ENCODE peak calls at places on chromosome 13, in nine cellular contexts. One of them, this sample, is unnamed.

GRCh38 chr13:31982124-31982523 is 49.5 kb upstream of the FRY start:
- DNase-seq in PC-3: no peak
- DNase-seq in heart right ventricle: no peak
- DNase-seq in Caco-2: no peak
- DNase-seq in body of pancreas: no peak
- DNase-seq in suprapubic skin: no peak
- DNase-seq in neural progenitor cell: no peak
- DNase-seq in heart left ventricle: no peak
- DNase-seq in neuronal stem cell: no peak
- DNase-seq in this sample: no peak

GRCh38 chr13:79501538-79502232 is 20.7 kb downstream of the NDFIP2 start:
- DNase-seq in PC-3: peak; percentile 14
- DNase-seq in heart right ventricle: no peak
- DNase-seq in Caco-2: no peak
- DNase-seq in body of pancreas: no peak
- DNase-seq in suprapubic skin: no peak
- DNase-seq in neural progenitor cell: no peak
- DNase-seq in heart left ventricle: no peak
- DNase-seq in neuronal stem cell: no peak
- DNase-seq in this sample: no peak

GRCh38 chr13:31950121-31950810 is 81.3 kb upstream of the FRY start:
- DNase-seq in PC-3: no peak
- DNase-seq in heart right ventricle: no peak
- DNase-seq in Caco-2: no peak
- DNase-seq in body of pancreas: no peak
- DNase-seq in suprapubic skin: no peak
- DNase-seq in neural progenitor cell: no peak
- DNase-seq in heart left ventricle: no peak
- DNase-seq in neuronal stem cell: no peak
- DNase-seq in this sample: peak; percentile 46

GRCh38 chr13:28451482-28452217 is 43.3 kb downstream of the FLT1 start:
- DNase-seq in PC-3: no peak
- DNase-seq in heart right ventricle: peak; percentile 21
- DNase-seq in Caco-2: no peak
- DNase-seq in body of pancreas: no peak
- DNase-seq in suprapubic skin: no peak
- DNase-seq in neural progenitor cell: peak; percentile 19
- DNase-seq in heart left ventricle: no peak
- DNase-seq in neuronal stem cell: no peak
- DNase-seq in this sample: no peak

GRCh38 chr13:60261432-60262351 is 98.0 kb upstream of the DIAPH3 start:
- DNase-seq in PC-3: no peak
- DNase-seq in heart right ventricle: no peak
- DNase-seq in Caco-2: peak; percentile 88
- DNase-seq in body of pancreas: peak; percentile 51
- DNase-seq in suprapubic skin: no peak
- DNase-seq in neural progenitor cell: peak; percentile 71
- DNase-seq in heart left ventricle: no peak
- DNase-seq in neuronal stem cell: no peak
- DNase-seq in this sample: no peak

GRCh38 chr13:30809787-30810186 is 74.4 kb downstream of the ALOX5AP start:
- DNase-seq in PC-3: no peak
- DNase-seq in heart right ventricle: no peak
- DNase-seq in Caco-2: no peak
- DNase-seq in body of pancreas: no peak
- DNase-seq in suprapubic skin: no peak
- DNase-seq in neural progenitor cell: no peak
- DNase-seq in heart left ventricle: no peak
- DNase-seq in neuronal stem cell: no peak
- DNase-seq in this sample: no peak

GRCh38 chr13:41458939-41459753 is 1.8 kb downstream of the RGCC start:
- DNase-seq in PC-3: peak; percentile 59
- DNase-seq in heart right ventricle: peak; percentile 32
- DNase-seq in Caco-2: peak; percentile 62
- DNase-seq in body of pancreas: peak; percentile 43
- DNase-seq in suprapubic skin: no peak
- DNase-seq in neural progenitor cell: peak; percentile 22
- DNase-seq in heart left ventricle: peak; percentile 44
- DNase-seq in neuronal stem cell: no peak
- DNase-seq in this sample: peak; percentile 49

GRCh38 chr13:23724196-23724970 is 154.2 kb downstream of the TNFRSF19 start:
- DNase-seq in PC-3: peak; percentile 49
- DNase-seq in heart right ventricle: no peak
- DNase-seq in Caco-2: no peak
- DNase-seq in body of pancreas: no peak
- DNase-seq in suprapubic skin: no peak
- DNase-seq in neural progenitor cell: no peak
- DNase-seq in heart left ventricle: no peak
- DNase-seq in neuronal stem cell: no peak
- DNase-seq in this sample: no peak

GRCh38 chr13:48255954-48256353 is 22.9 kb downstream of the ITM2B start:
- DNase-seq in PC-3: no peak
- DNase-seq in heart right ventricle: no peak
- DNase-seq in Caco-2: no peak
- DNase-seq in body of pancreas: no peak
- DNase-seq in suprapubic skin: no peak
- DNase-seq in neural progenitor cell: no peak
- DNase-seq in heart left ventricle: no peak
- DNase-seq in neuronal stem cell: no peak
- DNase-seq in this sample: no peak

GRCh38 chr13:111337206-111337605 is 16.8 kb downstream of the TEX29 start:
- DNase-seq in PC-3: peak; percentile 41
- DNase-seq in heart right ventricle: no peak
- DNase-seq in Caco-2: no peak
- DNase-seq in body of pancreas: no peak
- DNase-seq in suprapubic skin: no peak
- DNase-seq in neural progenitor cell: no peak
- DNase-seq in heart left ventricle: no peak
- DNase-seq in neuronal stem cell: no peak
- DNase-seq in this sample: no peak

GRCh38 chr13:19810996-19811881 is 28.5 kb upstream of the PSPC1 start:
- DNase-seq in PC-3: no peak
- DNase-seq in heart right ventricle: no peak
- DNase-seq in Caco-2: peak; percentile 79
- DNase-seq in body of pancreas: no peak
- DNase-seq in suprapubic skin: peak; percentile 11
- DNase-seq in neural progenitor cell: no peak
- DNase-seq in heart left ventricle: no peak
- DNase-seq in neuronal stem cell: no peak
- DNase-seq in this sample: no peak

GRCh38 chr13:112774448-112774792 is 84.6 kb downstream of the ATP11A start:
- DNase-seq in PC-3: no peak
- DNase-seq in heart right ventricle: no peak
- DNase-seq in Caco-2: no peak
- DNase-seq in body of pancreas: no peak
- DNase-seq in suprapubic skin: no peak
- DNase-seq in neural progenitor cell: no peak
- DNase-seq in heart left ventricle: no peak
- DNase-seq in neuronal stem cell: no peak
- DNase-seq in this sample: no peak

GRCh38 chr13:91119643-91120042 is 227.8 kb upstream of the MIR17HG start:
- DNase-seq in PC-3: no peak
- DNase-seq in heart right ventricle: no peak
- DNase-seq in Caco-2: no peak
- DNase-seq in body of pancreas: no peak
- DNase-seq in suprapubic skin: no peak
- DNase-seq in neural progenitor cell: no peak
- DNase-seq in heart left ventricle: no peak
- DNase-seq in neuronal stem cell: no peak
- DNase-seq in this sample: no peak

GRCh38 chr13:62643007-62643483 is 1227.4 kb upstream of the PCDH20 start:
- DNase-seq in PC-3: peak; percentile 80
- DNase-seq in heart right ventricle: no peak
- DNase-seq in Caco-2: no peak
- DNase-seq in body of pancreas: no peak
- DNase-seq in suprapubic skin: no peak
- DNase-seq in neural progenitor cell: no peak
- DNase-seq in heart left ventricle: no peak
- DNase-seq in neuronal stem cell: no peak
- DNase-seq in this sample: peak; percentile 35

GRCh38 chr13:75694742-75695141 is 58.6 kb downstream of the LMO7 start:
- DNase-seq in PC-3: no peak
- DNase-seq in heart right ventricle: no peak
- DNase-seq in Caco-2: no peak
- DNase-seq in body of pancreas: no peak
- DNase-seq in suprapubic skin: no peak
- DNase-seq in neural progenitor cell: no peak
- DNase-seq in heart left ventricle: no peak
- DNase-seq in neuronal stem cell: no peak
- DNase-seq in this sample: peak; percentile 69

GRCh38 chr13:105058517-105058916 is 1476.9 kb downstream of the EFNB2 start:
- DNase-seq in PC-3: no peak
- DNase-seq in heart right ventricle: no peak
- DNase-seq in Caco-2: no peak
- DNase-seq in body of pancreas: no peak
- DNase-seq in suprapubic skin: no peak
- DNase-seq in neural progenitor cell: no peak
- DNase-seq in heart left ventricle: no peak
- DNase-seq in neuronal stem cell: no peak
- DNase-seq in this sample: no peak

GRCh38 chr13:77904031-77904430 is 14.6 kb downstream of the EDNRB start:
- DNase-seq in PC-3: no peak
- DNase-seq in heart right ventricle: no peak
- DNase-seq in Caco-2: no peak
- DNase-seq in body of pancreas: no peak
- DNase-seq in suprapubic skin: no peak
- DNase-seq in neural progenitor cell: no peak
- DNase-seq in heart left ventricle: no peak
- DNase-seq in neuronal stem cell: no peak
- DNase-seq in this sample: no peak

GRCh38 chr13:77896977-77897376 is 21.7 kb downstream of the EDNRB start:
- DNase-seq in PC-3: peak; percentile 16
- DNase-seq in heart right ventricle: no peak
- DNase-seq in Caco-2: no peak
- DNase-seq in body of pancreas: no peak
- DNase-seq in suprapubic skin: no peak
- DNase-seq in neural progenitor cell: no peak
- DNase-seq in heart left ventricle: no peak
- DNase-seq in neuronal stem cell: no peak
- DNase-seq in this sample: no peak

GRCh38 chr13:77898097-77898496 is 20.5 kb downstream of the EDNRB start:
- DNase-seq in PC-3: peak; percentile 33
- DNase-seq in heart right ventricle: no peak
- DNase-seq in Caco-2: no peak
- DNase-seq in body of pancreas: no peak
- DNase-seq in suprapubic skin: no peak
- DNase-seq in neural progenitor cell: no peak
- DNase-seq in heart left ventricle: no peak
- DNase-seq in neuronal stem cell: no peak
- DNase-seq in this sample: no peak

GRCh38 chr13:77907653-77908341 is 10.8 kb downstream of the EDNRB start:
- DNase-seq in PC-3: no peak
- DNase-seq in heart right ventricle: no peak
- DNase-seq in Caco-2: no peak
- DNase-seq in body of pancreas: no peak
- DNase-seq in suprapubic skin: no peak
- DNase-seq in neural progenitor cell: no peak
- DNase-seq in heart left ventricle: peak; percentile 23
- DNase-seq in neuronal stem cell: no peak
- DNase-seq in this sample: no peak

GRCh38 chr13:77902319-77902963 is 16.2 kb downstream of the EDNRB start:
- DNase-seq in PC-3: peak; percentile 9
- DNase-seq in heart right ventricle: no peak
- DNase-seq in Caco-2: no peak
- DNase-seq in body of pancreas: no peak
- DNase-seq in suprapubic skin: no peak
- DNase-seq in neural progenitor cell: no peak
- DNase-seq in heart left ventricle: no peak
- DNase-seq in neuronal stem cell: no peak
- DNase-seq in this sample: no peak
- H3K36me3 ChIP-seq in PC-3: no peaks in the 10 kb centered on the region
- H3K36me3 ChIP-seq in heart right ventricle: no peaks in the 10 kb centered on the region
- H3K36me3 ChIP-seq in Caco-2: no peaks in the 10 kb centered on the region
- H3K36me3 ChIP-seq in body of pancreas: no peaks in the 10 kb centered on the region
- H3K36me3 ChIP-seq in suprapubic skin: no peaks in the 10 kb centered on the region
- H3K36me3 ChIP-seq in neural progenitor cell: no peaks in the 10 kb centered on the region
- H3K36me3 ChIP-seq in heart left ventricle: no peaks in the 10 kb centered on the region
- H3K36me3 ChIP-seq in neuronal stem cell: no peaks in the 10 kb centered on the region
- H3K36me3 ChIP-seq in this sample: no peaks in the 10 kb centered on the region

DNA sequence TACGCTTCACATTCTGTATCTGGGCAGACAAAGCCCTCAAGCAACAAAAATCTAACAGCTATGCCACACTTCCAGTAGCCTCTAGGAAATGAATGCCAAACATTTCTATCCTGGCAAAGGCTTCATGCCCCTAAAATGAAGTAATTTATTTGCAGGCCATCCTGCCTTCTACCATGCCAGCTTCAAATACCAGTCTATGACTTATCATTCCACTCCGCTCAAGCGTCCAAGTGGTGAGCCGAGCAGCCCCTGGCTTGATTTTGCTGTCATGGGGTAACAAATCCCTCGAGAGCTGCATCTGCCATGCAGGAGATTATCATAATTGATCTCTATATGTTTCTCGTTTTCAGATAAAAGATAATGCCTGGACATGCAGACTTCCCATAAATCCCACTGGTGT is 86.9 kb downstream of the LHFPL6 start:
- DNase-seq in PC-3: no peak
- DNase-seq in heart right ventricle: no peak
- DNase-seq in Caco-2: no peak
- DNase-seq in body of pancreas: no peak
- DNase-seq in suprapubic skin: no peak
- DNase-seq in neural progenitor cell: no peak
- DNase-seq in heart left ventricle: peak; percentile 39
- DNase-seq in neuronal stem cell: no peak
- DNase-seq in this sample: no peak
- H3K4me3 ChIP-seq in PC-3: no peak overlapping the region
- H3K4me3 ChIP-seq in heart right ventricle: no peak overlapping the region
- H3K4me3 ChIP-seq in Caco-2: no peak overlapping the region
- H3K4me3 ChIP-seq in body of pancreas: no peak overlapping the region
- H3K4me3 ChIP-seq in suprapubic skin: no peak overlapping the region
- H3K4me3 ChIP-seq in neural progenitor cell: no peak overlapping the region
- H3K4me3 ChIP-seq in heart left ventricle: no peak overlapping the region
- H3K4me3 ChIP-seq in neuronal stem cell: no peak overlapping the region
- H3K4me3 ChIP-seq in this sample: no peak overlapping the region

DNA sequence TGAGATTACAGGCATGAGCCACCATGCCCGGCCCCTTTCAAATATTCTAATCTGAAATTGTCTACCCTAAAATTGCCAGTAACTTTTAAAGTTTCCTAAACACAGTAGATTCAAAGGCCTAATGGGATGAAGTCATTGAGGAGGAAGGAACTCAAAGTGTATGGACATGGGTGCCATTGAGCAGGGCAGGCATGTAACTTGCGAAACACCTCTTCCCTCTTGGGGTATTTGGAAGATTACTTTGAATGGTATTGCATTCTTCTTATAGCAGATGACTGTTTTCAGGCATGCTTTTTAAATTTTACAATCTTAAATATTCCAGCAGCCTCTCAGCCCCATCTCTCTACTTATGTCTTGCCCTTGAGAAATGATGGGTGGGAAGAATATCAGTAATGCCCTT is 21.0 kb downstream of the TM9SF2 start:
- DNase-seq in PC-3: no peak
- DNase-seq in heart right ventricle: no peak
- DNase-seq in Caco-2: no peak
- DNase-seq in body of pancreas: no peak
- DNase-seq in suprapubic skin: no peak
- DNase-seq in neural progenitor cell: no peak
- DNase-seq in heart left ventricle: no peak
- DNase-seq in neuronal stem cell: no peak
- DNase-seq in this sample: no peak
- H3K36me3 ChIP-seq in PC-3: peaks cover 20% of the 10 kb centered on the region
- H3K36me3 ChIP-seq in heart right ventricle: peaks cover 34% of the 10 kb centered on the region
- H3K36me3 ChIP-seq in Caco-2: peaks cover 1% of the 10 kb centered on the region
- H3K36me3 ChIP-seq in body of pancreas: peaks cover 15% of the 10 kb centered on the region
- H3K36me3 ChIP-seq in suprapubic skin: peaks cover 59% of the 10 kb centered on the region
- H3K36me3 ChIP-seq in neural progenitor cell: no peaks in the 10 kb centered on the region
- H3K36me3 ChIP-seq in heart left ventricle: peaks cover 11% of the 10 kb centered on the region
- H3K36me3 ChIP-seq in neuronal stem cell: peaks cover 90% of the 10 kb centered on the region
- H3K36me3 ChIP-seq in this sample: peaks cover 20% of the 10 kb centered on the region

GRCh38 chr13:25018729-25019115 is 77.2 kb upstream of the PABPC3 start:
- DNase-seq in PC-3: no peak
- DNase-seq in heart right ventricle: no peak
- DNase-seq in Caco-2: no peak
- DNase-seq in body of pancreas: no peak
- DNase-seq in suprapubic skin: no peak
- DNase-seq in neural progenitor cell: peak; percentile 36
- DNase-seq in heart left ventricle: no peak
- DNase-seq in neuronal stem cell: no peak
- DNase-seq in this sample: no peak
- H3K4me3 ChIP-seq in PC-3: peak overlapping the region; percentile 24
- H3K4me3 ChIP-seq in heart right ventricle: peak overlapping the region; percentile 32
- H3K4me3 ChIP-seq in Caco-2: no peak overlapping the region
- H3K4me3 ChIP-seq in body of pancreas: no peak overlapping the region
- H3K4me3 ChIP-seq in suprapubic skin: peak overlapping the region; percentile 34
- H3K4me3 ChIP-seq in neural progenitor cell: peak overlapping the region; percentile 59
- H3K4me3 ChIP-seq in heart left ventricle: peak overlapping the region; percentile 32
- H3K4me3 ChIP-seq in neuronal stem cell: peak overlapping the region; percentile 80
- H3K4me3 ChIP-seq in this sample: no peak overlapping the region